ENCODE peak calls at places on chromosomes 12 and 14, in four cellular contexts. J, Z, U and X are unnamed samples.

GRCh38 chr12:103626498-103626897 is 39.4 kb downstream of the STAB2 start:
- DNase-seq in Z (no peak), U (peak), J (peak), X (peak)

GRCh38 chr14:75453817-75454434 is 26.1 kb downstream of the JDP2 start:
- DNase-seq in J (no peak), U (no peak), Z (no peak), X (no peak)

GRCh38 chr12:53552346-53553327 is 45.4 kb upstream of the NPFF start:
- DNase-seq in Z (no peak), U (no peak), J (no peak), X (no peak)

GRCh38 chr12:45907955-45908354 is 82.4 kb downstream of the SCAF11 start:
- DNase-seq in Z (no peak), J (no peak), U (no peak), X (no peak)

GRCh38 chr14:25001096-25001982 is 48.6 kb downstream of the STXBP6 start:
- DNase-seq in J (no peak), Z (no peak), U (no peak), X (no peak)

GRCh38 chr12:59122784-59123183 is 202.5 kb upstream of the LRIG3 start:
- DNase-seq in U (no peak), Z (no peak), J (no peak), X (no peak)

GRCh38 chr14:43539210-43539609 is 967.9 kb downstream of the FSCB start:
- DNase-seq in J (peak), Z (no peak), U (no peak), X (no peak)

GRCh38 chr12:105445261-105446015 is 114.9 kb downstream of the C12orf75 start:
- DNase-seq in Z (no peak), J (peak), U (no peak), X (no peak)

GRCh38 chr12:53101931-53102781 is 1.1 kb upstream of the SOAT2 start:
- DNase-seq in Z (peak), U (no peak), J (no peak), X (no peak)

GRCh38 chr14:55130194-55130550 is 1.1 kb downstream of the LGALS3 start:
- DNase-seq in Z (no peak), J (peak), U (no peak), X (no peak)

GRCh38 chr14:77208266-77208978 is 26.8 kb downstream of the TMEM63C start:
- DNase-seq in Z (no peak), U (peak), J (peak), X (peak)

GRCh38 chr14:73153272-73153671 is 17.0 kb downstream of the PSEN1 start:
- DNase-seq in J (no peak), Z (no peak), U (no peak), X (no peak)

GRCh38 chr14:51873221-51873893 is 12.9 kb downstream of the GNG2 start:
- DNase-seq in Z (no peak), J (peak), U (no peak), X (no peak)

GRCh38 chr12:13147688-13148531 is 44.4 kb upstream of the GSG1 start:
- DNase-seq in J (no peak), U (no peak), Z (no peak), X (no peak)

GRCh38 chr12:110170535-110171185 is 46.5 kb downstream of the IFT81 start:
- DNase-seq in Z (no peak), U (no peak), J (no peak), X (peak)

GRCh38 chr14:105064721-105065143 is 498 bp downstream of the GPR132 start:
- DNase-seq in Z (no peak), U (no peak), J (no peak), X (no peak)

GRCh38 chr14:23639891-23640523 is 3.8 kb downstream of the DHRS2 start:
- DNase-seq in U (no peak), J (no peak), Z (no peak), X (no peak)

GRCh38 chr14:102556098-102556677 is 36.3 kb upstream of the RCOR1 start:
- DNase-seq in U (no peak), Z (no peak), J (no peak), X (no peak)

GRCh38 chr12:131642101-131642540 is 68.8 kb upstream of the SFSWAP start:
- DNase-seq in Z (no peak), J (peak), U (no peak), X (no peak)

GRCh38 chr12:94240171-94240570 is 91.8 kb downstream of the PLXNC1 start:
- DNase-seq in U (no peak), Z (no peak), J (no peak), X (no peak)

GRCh38 chr12:56103066-56103711 is 1.2 kb upstream of the PA2G4 start:
- DNase-seq in Z (no peak), J (no peak), U (no peak), X (no peak)

GRCh38 chr14:61514927-61515326 is 180.4 kb upstream of the HIF1A start:
- DNase-seq in J (no peak), Z (no peak), U (no peak), X (no peak)

GRCh38 chr12:108621161-108621560 is 12.5 kb downstream of the SELPLG start:
- DNase-seq in J (no peak), U (no peak), Z (no peak), X (no peak)

GRCh38 chr14:21467620-21468019 is 9.1 kb downstream of the RAB2B start:
- DNase-seq in Z (no peak), U (no peak), J (no peak), X (no peak)

GRCh38 chr14:58488550-58488949 is 61.0 kb downstream of the KIAA0586 start:
- DNase-seq in Z (no peak), U (no peak), J (no peak), X (no peak)

DNA sequence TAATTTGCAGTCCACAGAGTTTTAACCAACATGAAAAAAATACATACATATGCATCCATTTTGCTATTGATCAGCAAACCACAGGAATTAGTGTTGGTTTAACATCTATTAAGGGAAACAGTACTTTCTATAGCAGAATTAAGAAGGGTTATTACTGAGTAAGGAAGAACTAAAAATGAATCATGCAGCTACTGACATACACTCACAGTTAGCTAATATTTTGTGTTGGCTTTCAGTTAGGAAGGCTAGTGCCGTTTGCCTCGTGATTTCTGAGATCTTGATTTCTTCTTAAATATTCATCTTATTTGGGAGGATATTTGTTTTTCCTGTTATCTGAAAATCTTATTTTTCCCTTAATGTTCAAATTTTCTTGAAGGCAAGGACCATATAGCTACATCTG is 423.4 kb downstream of the NOVA1 start:
- DNase-seq in U (no peak), Z (no peak), J (no peak), X (no peak)
- H3K27ac ChIP-seq in U (no peak), Z (no peak), J (no peak), X (no peak)

GRCh38 chr12:124506145-124506831 is 61.1 kb downstream of the NCOR2 start:
- DNase-seq in Z (peak), U (peak), J (no peak), X (peak)
- TF ChIP-seq POLR2A in Z (no peak), U (no peak), J (no peak), X (peak)

GRCh38 chr14:70622111-70622712 is 19.5 kb upstream of the TTC9 start:
- DNase-seq in J (peak), U (no peak), Z (no peak), X (peak)
- TF ChIP-seq CTCF in J (peak), U (peak), Z (peak), X (peak)

GRCh38 chr12:115176741-115177400 is 492.9 kb upstream of the TBX3 start:
- DNase-seq in J (no peak), Z (no peak), U (no peak), X (no peak)

GRCh38 chr12:115177899-115178298 is 493.9 kb upstream of the TBX3 start:
- DNase-seq in J (no peak), U (no peak), Z (no peak), X (no peak)

GRCh38 chr12:115174928-115175327 is 491.0 kb upstream of the TBX3 start:
- DNase-seq in Z (no peak), U (peak), J (no peak), X (no peak)

GRCh38 chr12:115166698-115167315 is 482.8 kb upstream of the TBX3 start:
- DNase-seq in U (no peak), Z (no peak), J (peak), X (no peak)

GRCh38 chr12:115172521-115172920 is 488.5 kb upstream of the TBX3 start:
- DNase-seq in Z (no peak), J (no peak), U (no peak), X (no peak)
- H3K27ac ChIP-seq in Z (no peak), J (no peak), U (no peak), X (no peak)

GRCh38 chr12:49188916-49189367 is at the start of gene TUBA1A:
- DNase-seq in U (peak), Z (peak), J (peak), X (peak)
- TF ChIP-seq POLR2A in U (peak), Z (peak), J (peak), X (peak)